ENCODE peak calls at places on chromosomes 11 and 22, in six cellular contexts. One of them, this sample, is unnamed.

GRCh38 chr11:43746670-43747069 is 66.1 kb downstream of the HSD17B12 start:
- DNase-seq in K562: no peak
- DNase-seq in GM12878: no peak
- DNase-seq in H1: no peak
- DNase-seq in GM12891: no peak
- DNase-seq in HepG2: no peak
- DNase-seq in this sample: no peak

GRCh38 chr11:120137611-120138521 is at the start of gene TRIM29:
- DNase-seq in K562: peak
- DNase-seq in GM12878: no peak
- DNase-seq in H1: no peak
- DNase-seq in GM12891: peak
- DNase-seq in HepG2: no peak
- DNase-seq in this sample: peak

GRCh38 chr11:131511794-131512193 is 141.4 kb downstream of the NTM start:
- DNase-seq in K562: peak
- DNase-seq in GM12878: no peak
- DNase-seq in H1: peak
- DNase-seq in GM12891: peak
- DNase-seq in HepG2: peak
- DNase-seq in this sample: peak

GRCh38 chr11:73322111-73322985 is 14.3 kb downstream of the ARHGEF17 start:
- DNase-seq in K562: no peak
- DNase-seq in GM12878: no peak
- DNase-seq in H1: no peak
- DNase-seq in GM12891: no peak
- DNase-seq in HepG2: no peak
- DNase-seq in this sample: no peak

GRCh38 chr22:31173386-31174145 is 13.6 kb downstream of the RNF185 start:
- DNase-seq in K562: no peak
- DNase-seq in GM12878: no peak
- DNase-seq in H1: no peak
- DNase-seq in GM12891: no peak
- DNase-seq in HepG2: no peak
- DNase-seq in this sample: no peak

GRCh38 chr11:36454991-36455611 is 55.0 kb downstream of the TRAF6 start:
- DNase-seq in K562: no peak
- DNase-seq in GM12878: no peak
- DNase-seq in H1: no peak
- DNase-seq in GM12891: no peak
- DNase-seq in HepG2: no peak
- DNase-seq in this sample: no peak

GRCh38 chr11:1083621-1084551 is 9.2 kb downstream of the MUC2 start:
- DNase-seq in K562: no peak
- DNase-seq in GM12878: no peak
- DNase-seq in H1: no peak
- DNase-seq in GM12891: no peak
- DNase-seq in HepG2: no peak
- DNase-seq in this sample: no peak

GRCh38 chr11:28566643-28567042 is 458.5 kb downstream of the METTL15 start:
- DNase-seq in K562: peak
- DNase-seq in GM12878: no peak
- DNase-seq in H1: peak
- DNase-seq in GM12891: no peak
- DNase-seq in HepG2: no peak
- DNase-seq in this sample: no peak

GRCh38 chr22:45271667-45272188 is 13.0 kb upstream of the UPK3A start:
- DNase-seq in K562: no peak
- DNase-seq in GM12878: no peak
- DNase-seq in H1: no peak
- DNase-seq in GM12891: no peak
- DNase-seq in HepG2: peak
- DNase-seq in this sample: no peak

GRCh38 chr11:65962136-65962564 is 616 bp downstream of the SART1 start:
- DNase-seq in K562: no peak
- DNase-seq in GM12878: no peak
- DNase-seq in H1: no peak
- DNase-seq in GM12891: no peak
- DNase-seq in HepG2: no peak
- DNase-seq in this sample: no peak

GRCh38 chr11:28107331-28107725 is 628 bp downstream of the KIF18A start:
- DNase-seq in K562: peak
- DNase-seq in GM12878: peak
- DNase-seq in H1: no peak
- DNase-seq in GM12891: no peak
- DNase-seq in HepG2: peak
- DNase-seq in this sample: no peak

GRCh38 chr11:44017443-44018126 is 30.2 kb upstream of the ACCSL start:
- DNase-seq in K562: no peak
- DNase-seq in GM12878: no peak
- DNase-seq in H1: no peak
- DNase-seq in GM12891: no peak
- DNase-seq in HepG2: no peak
- DNase-seq in this sample: no peak

GRCh38 chr11:12303431-12304149 is 73.8 kb upstream of the PARVA start:
- DNase-seq in K562: no peak
- DNase-seq in GM12878: no peak
- DNase-seq in H1: no peak
- DNase-seq in GM12891: no peak
- DNase-seq in HepG2: no peak
- DNase-seq in this sample: no peak

GRCh38 chr11:73493838-73494598 is 103.9 kb downstream of the FAM168A start:
- DNase-seq in K562: no peak
- DNase-seq in GM12878: no peak
- DNase-seq in H1: peak
- DNase-seq in GM12891: no peak
- DNase-seq in HepG2: peak
- DNase-seq in this sample: no peak

GRCh38 chr11:95297680-95298452 is 66.9 kb upstream of the SESN3 start:
- DNase-seq in K562: no peak
- DNase-seq in GM12878: no peak
- DNase-seq in H1: no peak
- DNase-seq in GM12891: no peak
- DNase-seq in HepG2: no peak
- DNase-seq in this sample: no peak

GRCh38 chr11:38182126-38182907 is 1584.3 kb upstream of the RAG2 start:
- DNase-seq in K562: no peak
- DNase-seq in GM12878: no peak
- DNase-seq in H1: no peak
- DNase-seq in GM12891: no peak
- DNase-seq in HepG2: peak
- DNase-seq in this sample: no peak

GRCh38 chr11:67584205-67584880 is 731 bp downstream of the GSTP1 start:
- DNase-seq in K562: peak
- DNase-seq in GM12878: no peak
- DNase-seq in H1: no peak
- DNase-seq in GM12891: no peak
- DNase-seq in HepG2: no peak
- DNase-seq in this sample: no peak
- TF ChIP-seq TAF1 in K562: peak
- TF ChIP-seq TAF1 in GM12878: peak
- TF ChIP-seq TAF1 in H1: no peak
- TF ChIP-seq TAF1 in GM12891: no peak
- TF ChIP-seq TAF1 in HepG2: no peak
- TF ChIP-seq TAF1 in this sample: no peak

GRCh38 chr22:41620646-41621098 is at the start of gene DESI1:
- DNase-seq in K562: no peak
- DNase-seq in GM12878: no peak
- DNase-seq in H1: no peak
- DNase-seq in GM12891: peak
- DNase-seq in HepG2: peak
- DNase-seq in this sample: peak
- TF ChIP-seq POLR2AphosphoS5 in K562: peak
- TF ChIP-seq POLR2AphosphoS5 in GM12878: peak
- TF ChIP-seq POLR2AphosphoS5 in H1: peak
- TF ChIP-seq POLR2AphosphoS5 in GM12891: peak
- TF ChIP-seq POLR2AphosphoS5 in HepG2: peak
- TF ChIP-seq POLR2AphosphoS5 in this sample: peak

GRCh38 chr11:14577290-14577689 is 57.1 kb upstream of the PSMA1 start:
- DNase-seq in K562: no peak
- DNase-seq in GM12878: no peak
- DNase-seq in H1: no peak
- DNase-seq in GM12891: no peak
- DNase-seq in HepG2: no peak
- DNase-seq in this sample: no peak

GRCh38 chr11:14583252-14584105 is 60.1 kb upstream of the PDE3B start:
- DNase-seq in K562: no peak
- DNase-seq in GM12878: no peak
- DNase-seq in H1: no peak
- DNase-seq in GM12891: no peak
- DNase-seq in HepG2: peak
- DNase-seq in this sample: no peak

GRCh38 chr11:14577835-14578529 is 57.8 kb upstream of the PSMA1 start:
- DNase-seq in K562: no peak
- DNase-seq in GM12878: no peak
- DNase-seq in H1: no peak
- DNase-seq in GM12891: no peak
- DNase-seq in HepG2: no peak
- DNase-seq in this sample: no peak

GRCh38 chr11:14582835-14583234 is 60.8 kb upstream of the PDE3B start:
- DNase-seq in K562: no peak
- DNase-seq in GM12878: no peak
- DNase-seq in H1: no peak
- DNase-seq in GM12891: no peak
- DNase-seq in HepG2: no peak
- DNase-seq in this sample: no peak

GRCh38 chr11:14578551-14578956 is 58.4 kb upstream of the PSMA1 start:
- DNase-seq in K562: peak
- DNase-seq in GM12878: peak
- DNase-seq in H1: no peak
- DNase-seq in GM12891: no peak
- DNase-seq in HepG2: peak
- DNase-seq in this sample: no peak
- TF ChIP-seq POLR2A in K562: no peak
- TF ChIP-seq POLR2A in GM12878: no peak
- TF ChIP-seq POLR2A in H1: no peak
- TF ChIP-seq POLR2A in GM12891: no peak
- TF ChIP-seq POLR2A in HepG2: no peak
- TF ChIP-seq POLR2A in this sample: no peak

GRCh38 chr22:19766506-19767426 is 6.2 kb downstream of the TBX1 start:
- DNase-seq in K562: peak
- DNase-seq in GM12878: no peak
- DNase-seq in H1: no peak
- DNase-seq in GM12891: no peak
- DNase-seq in HepG2: no peak
- DNase-seq in this sample: no peak
- TF ChIP-seq TAF1 in K562: peak
- TF ChIP-seq TAF1 in GM12878: no peak
- TF ChIP-seq TAF1 in H1: no peak
- TF ChIP-seq TAF1 in GM12891: no peak
- TF ChIP-seq TAF1 in HepG2: no peak
- TF ChIP-seq TAF1 in this sample: no peak

DNA sequence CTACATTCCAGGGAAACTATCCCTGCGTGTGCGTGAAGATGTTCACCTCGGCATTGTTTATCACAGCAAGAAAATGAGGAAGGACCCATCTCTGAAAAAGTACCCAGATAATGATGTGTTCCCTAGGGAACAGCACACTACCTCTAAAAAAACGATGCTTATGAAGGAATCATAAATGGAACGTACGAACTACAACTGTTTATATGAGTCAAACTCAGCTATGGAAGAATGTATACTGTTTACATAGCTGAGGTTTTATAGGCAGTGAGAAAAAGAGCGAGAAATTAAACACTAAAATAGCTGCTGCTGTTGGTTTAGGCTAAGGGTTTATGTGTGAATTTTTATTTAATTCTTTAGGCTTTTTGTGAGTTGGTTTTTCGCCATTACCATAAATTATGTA is 48.9 kb downstream of the APOL1 start:
- DNase-seq in K562: no peak
- DNase-seq in GM12878: no peak
- DNase-seq in H1: no peak
- DNase-seq in GM12891: no peak
- DNase-seq in HepG2: no peak
- DNase-seq in this sample: no peak
- TF ChIP-seq POLR2AphosphoS5 in K562: no peak
- TF ChIP-seq POLR2AphosphoS5 in GM12878: no peak
- TF ChIP-seq POLR2AphosphoS5 in H1: no peak
- TF ChIP-seq POLR2AphosphoS5 in GM12891: no peak
- TF ChIP-seq POLR2AphosphoS5 in HepG2: no peak
- TF ChIP-seq POLR2AphosphoS5 in this sample: no peak

DNA sequence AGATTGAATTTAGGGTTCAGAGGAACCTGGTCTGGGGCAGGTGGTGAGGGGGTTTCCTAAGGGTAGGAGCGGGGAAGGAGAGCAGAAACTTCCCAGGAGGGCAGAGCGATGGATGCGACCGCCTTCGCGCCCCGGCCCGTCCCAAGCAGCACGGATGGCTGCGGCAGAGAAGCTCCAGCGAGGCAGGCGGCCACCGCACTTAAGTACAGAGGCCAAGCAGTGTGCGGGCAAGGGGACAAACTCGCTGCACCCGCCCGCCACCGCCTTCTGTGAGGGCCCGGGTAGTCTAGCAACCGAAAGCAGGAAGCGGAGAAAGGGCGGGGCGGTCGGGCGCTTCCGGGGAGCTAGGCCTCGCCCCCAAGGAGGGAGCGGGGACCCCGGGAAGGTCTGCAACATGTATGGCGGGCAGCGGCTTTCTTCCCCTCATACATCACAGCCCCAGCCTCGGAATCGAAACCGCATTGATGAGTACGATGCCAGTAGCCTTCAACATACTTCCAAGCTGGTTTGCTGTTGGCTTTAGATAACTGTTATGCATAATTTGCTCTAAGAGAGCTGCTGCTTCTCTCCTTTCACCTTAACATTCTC is at the start of gene AGBL2:
- DNase-seq in K562: peak
- DNase-seq in GM12878: peak
- DNase-seq in H1: peak
- DNase-seq in GM12891: peak
- DNase-seq in HepG2: peak
- DNase-seq in this sample: peak
- TF ChIP-seq POLR2A in K562: peak
- TF ChIP-seq POLR2A in GM12878: peak
- TF ChIP-seq POLR2A in H1: peak
- TF ChIP-seq POLR2A in GM12891: peak
- TF ChIP-seq POLR2A in HepG2: peak
- TF ChIP-seq POLR2A in this sample: peak

GRCh38 chr11:68950268-68950667 is 30.5 kb downstream of the MRGPRD start:
- DNase-seq in K562: peak
- DNase-seq in GM12878: no peak
- DNase-seq in H1: no peak
- DNase-seq in GM12891: peak
- DNase-seq in HepG2: no peak
- DNase-seq in this sample: no peak
- TF ChIP-seq TAF1 in K562: no peak
- TF ChIP-seq TAF1 in GM12878: no peak
- TF ChIP-seq TAF1 in H1: no peak
- TF ChIP-seq TAF1 in GM12891: no peak
- TF ChIP-seq TAF1 in HepG2: no peak
- TF ChIP-seq TAF1 in this sample: no peak